ENCODE peak calls at places on chromosomes 3 and 15, in four cellular contexts. One of them, this sample, is unnamed. For H3K4me1, the result is how much of the 10 kb centered on the place peaks cover.

GRCh38 chr3:118098818-118099217 is 935.8 kb downstream of the IGSF11 start:
- DNase-seq in gastrocnemius medialis: no peak
- DNase-seq in heart left ventricle: no peak
- DNase-seq in A549: no peak
- DNase-seq in this sample: no peak

GRCh38 chr15:51848811-51849210 is 19.4 kb downstream of the TMOD3 start:
- DNase-seq in gastrocnemius medialis: no peak
- DNase-seq in heart left ventricle: no peak
- DNase-seq in A549: no peak
- DNase-seq in this sample: no peak

GRCh38 chr3:161031134-161031533 is 74.0 kb downstream of the B3GALNT1 start:
- DNase-seq in gastrocnemius medialis: no peak
- DNase-seq in heart left ventricle: no peak
- DNase-seq in A549: no peak
- DNase-seq in this sample: no peak

GRCh38 chr3:151155409-151156128 is 47.4 kb downstream of the GPR171 start:
- DNase-seq in gastrocnemius medialis: no peak
- DNase-seq in heart left ventricle: no peak
- DNase-seq in A549: no peak
- DNase-seq in this sample: no peak

GRCh38 chr3:32956750-32957570 is 5.5 kb downstream of the CCR4 start:
- DNase-seq in gastrocnemius medialis: no peak
- DNase-seq in heart left ventricle: no peak
- DNase-seq in A549: no peak
- DNase-seq in this sample: no peak

GRCh38 chr3:143433787-143434378 is 314.3 kb downstream of the CHST2 start:
- DNase-seq in gastrocnemius medialis: no peak
- DNase-seq in heart left ventricle: no peak
- DNase-seq in A549: peak
- DNase-seq in this sample: no peak

GRCh38 chr3:100600181-100601042 is 9.0 kb upstream of the ADGRG7 start:
- DNase-seq in gastrocnemius medialis: no peak
- DNase-seq in heart left ventricle: no peak
- DNase-seq in A549: peak
- DNase-seq in this sample: no peak

GRCh38 chr3:109985942-109986555 is 648.7 kb upstream of the DPPA4 start:
- DNase-seq in gastrocnemius medialis: no peak
- DNase-seq in heart left ventricle: no peak
- DNase-seq in A549: no peak
- DNase-seq in this sample: no peak

GRCh38 chr3:35184775-35185174 is 454.6 kb upstream of the ARPP21 start:
- DNase-seq in gastrocnemius medialis: no peak
- DNase-seq in heart left ventricle: no peak
- DNase-seq in A549: peak
- DNase-seq in this sample: no peak

GRCh38 chr15:83106994-83107840 is at the start of gene TM6SF1:
- DNase-seq in gastrocnemius medialis: peak
- DNase-seq in heart left ventricle: peak
- DNase-seq in A549: no peak
- DNase-seq in this sample: no peak

GRCh38 chr3:127573916-127574315 is 16.6 kb downstream of the TPRA1 start:
- DNase-seq in gastrocnemius medialis: no peak
- DNase-seq in heart left ventricle: no peak
- DNase-seq in A549: no peak
- DNase-seq in this sample: no peak

GRCh38 chr3:110811050-110811449 is 260.6 kb upstream of the NECTIN3 start:
- DNase-seq in gastrocnemius medialis: no peak
- DNase-seq in heart left ventricle: no peak
- DNase-seq in A549: no peak
- DNase-seq in this sample: no peak

GRCh38 chr3:109685084-109686079 is 348.0 kb upstream of the DPPA4 start:
- DNase-seq in gastrocnemius medialis: peak
- DNase-seq in heart left ventricle: peak
- DNase-seq in A549: peak
- DNase-seq in this sample: peak

GRCh38 chr3:189914799-189915198 is 205.9 kb downstream of the P3H2 start:
- DNase-seq in gastrocnemius medialis: no peak
- DNase-seq in heart left ventricle: no peak
- DNase-seq in A549: peak
- DNase-seq in this sample: no peak

GRCh38 chr15:49758456-49758855 is 137.6 kb downstream of the DTWD1 start:
- DNase-seq in gastrocnemius medialis: no peak
- DNase-seq in heart left ventricle: no peak
- DNase-seq in A549: no peak
- DNase-seq in this sample: no peak

GRCh38 chr3:112390783-112391641 is 58.1 kb downstream of the CD200 start:
- DNase-seq in gastrocnemius medialis: no peak
- DNase-seq in heart left ventricle: no peak
- DNase-seq in A549: no peak
- DNase-seq in this sample: peak

GRCh38 chr15:101504866-101505609 is 15.5 kb upstream of the PCSK6 start:
- DNase-seq in gastrocnemius medialis: no peak
- DNase-seq in heart left ventricle: no peak
- DNase-seq in A549: no peak
- DNase-seq in this sample: no peak

GRCh38 chr15:74392402-74392876 is 25.0 kb upstream of the CYP11A1 start:
- DNase-seq in gastrocnemius medialis: no peak
- DNase-seq in heart left ventricle: no peak
- DNase-seq in A549: no peak
- DNase-seq in this sample: no peak

GRCh38 chr3:138124689-138125420 is 7.3 kb downstream of the A4GNT start:
- DNase-seq in gastrocnemius medialis: no peak
- DNase-seq in heart left ventricle: no peak
- DNase-seq in A549: no peak
- DNase-seq in this sample: no peak

GRCh38 chr3:103181175-103181574 is 746.4 kb downstream of the ZPLD1 start:
- DNase-seq in gastrocnemius medialis: no peak
- DNase-seq in heart left ventricle: no peak
- DNase-seq in A549: no peak
- DNase-seq in this sample: no peak

GRCh38 chr3:108394563-108394962 is 98.2 kb downstream of the HHLA2 start:
- DNase-seq in gastrocnemius medialis: no peak
- DNase-seq in heart left ventricle: no peak
- DNase-seq in A549: no peak
- DNase-seq in this sample: no peak

GRCh38 chr3:63800097-63800496 is 19.0 kb upstream of the C3orf49 start:
- DNase-seq in gastrocnemius medialis: no peak
- DNase-seq in heart left ventricle: no peak
- DNase-seq in A549: no peak
- DNase-seq in this sample: no peak

GRCh38 chr15:98649996-98650870 is 1.9 kb downstream of the IGF1R start:
- DNase-seq in gastrocnemius medialis: no peak
- DNase-seq in heart left ventricle: peak
- DNase-seq in A549: peak
- DNase-seq in this sample: no peak

GRCh38 chr15:99504823-99505551 is 60.8 kb upstream of the MEF2A start:
- DNase-seq in gastrocnemius medialis: no peak
- DNase-seq in heart left ventricle: no peak
- DNase-seq in A549: no peak
- DNase-seq in this sample: no peak

GRCh38 chr15:44738340-44738984 is 2.1 kb downstream of the TRIM69 start:
- DNase-seq in gastrocnemius medialis: no peak
- DNase-seq in heart left ventricle: no peak
- DNase-seq in A549: peak
- DNase-seq in this sample: no peak

GRCh38 chr3:141276398-141276797 is 44.8 kb downstream of the PXYLP1 start:
- DNase-seq in gastrocnemius medialis: no peak
- DNase-seq in heart left ventricle: no peak
- DNase-seq in A549: no peak
- DNase-seq in this sample: peak

GRCh38 chr15:51089699-51090098 is 5.0 kb downstream of the TNFAIP8L3 start:
- DNase-seq in gastrocnemius medialis: no peak
- DNase-seq in heart left ventricle: no peak
- DNase-seq in A549: peak
- DNase-seq in this sample: no peak

GRCh38 chr15:61137139-61137792 is 91.8 kb downstream of the RORA start:
- DNase-seq in gastrocnemius medialis: no peak
- DNase-seq in heart left ventricle: no peak
- DNase-seq in A549: no peak
- DNase-seq in this sample: no peak

GRCh38 chr3:15815696-15816095 is 17.9 kb upstream of the ANKRD28 start:
- DNase-seq in gastrocnemius medialis: no peak
- DNase-seq in heart left ventricle: no peak
- DNase-seq in A549: peak
- DNase-seq in this sample: no peak

GRCh38 chr3:143832433-143832832 is 15.8 kb downstream of the SLC9A9 start:
- DNase-seq in gastrocnemius medialis: no peak
- DNase-seq in heart left ventricle: no peak
- DNase-seq in A549: no peak
- DNase-seq in this sample: no peak

GRCh38 chr3:170278632-170279031 is 56.4 kb downstream of the PRKCI start:
- DNase-seq in gastrocnemius medialis: no peak
- DNase-seq in heart left ventricle: no peak
- DNase-seq in A549: no peak
- DNase-seq in this sample: no peak

GRCh38 chr3:198071602-198072285 is 111.7 kb downstream of the LMLN start:
- DNase-seq in gastrocnemius medialis: no peak
- DNase-seq in heart left ventricle: no peak
- DNase-seq in A549: peak
- DNase-seq in this sample: no peak

GRCh38 chr3:126958638-126959085 is 24.3 kb upstream of the PLXNA1 start:
- DNase-seq in gastrocnemius medialis: no peak
- DNase-seq in heart left ventricle: no peak
- DNase-seq in A549: no peak
- DNase-seq in this sample: no peak

DNA sequence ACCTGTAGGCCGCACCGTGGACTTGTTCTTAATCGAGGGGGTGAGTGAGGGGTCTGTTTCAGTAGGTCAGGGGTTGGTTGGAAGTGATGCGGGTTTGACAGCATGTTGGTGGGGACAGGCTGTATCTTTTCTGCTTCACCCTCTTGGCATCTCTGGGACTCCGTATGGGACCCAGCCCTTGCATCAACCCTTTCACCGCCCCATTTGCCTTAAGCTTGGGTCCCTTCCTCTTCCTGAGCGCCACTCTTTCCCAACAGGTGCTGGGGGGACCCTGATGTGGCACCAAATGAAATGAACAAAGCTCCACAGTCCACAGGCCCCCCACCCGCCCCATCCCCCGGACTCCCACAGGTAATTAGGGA is 1.1 kb downstream of the EIF4G1 start:
- DNase-seq in gastrocnemius medialis: no peak
- DNase-seq in heart left ventricle: no peak
- DNase-seq in A549: no peak
- DNase-seq in this sample: no peak
- TF ChIP-seq POLR2A in gastrocnemius medialis: no peak
- TF ChIP-seq POLR2A in heart left ventricle: no peak
- TF ChIP-seq POLR2A in A549: no peak
- TF ChIP-seq POLR2A in this sample: no peak

DNA sequence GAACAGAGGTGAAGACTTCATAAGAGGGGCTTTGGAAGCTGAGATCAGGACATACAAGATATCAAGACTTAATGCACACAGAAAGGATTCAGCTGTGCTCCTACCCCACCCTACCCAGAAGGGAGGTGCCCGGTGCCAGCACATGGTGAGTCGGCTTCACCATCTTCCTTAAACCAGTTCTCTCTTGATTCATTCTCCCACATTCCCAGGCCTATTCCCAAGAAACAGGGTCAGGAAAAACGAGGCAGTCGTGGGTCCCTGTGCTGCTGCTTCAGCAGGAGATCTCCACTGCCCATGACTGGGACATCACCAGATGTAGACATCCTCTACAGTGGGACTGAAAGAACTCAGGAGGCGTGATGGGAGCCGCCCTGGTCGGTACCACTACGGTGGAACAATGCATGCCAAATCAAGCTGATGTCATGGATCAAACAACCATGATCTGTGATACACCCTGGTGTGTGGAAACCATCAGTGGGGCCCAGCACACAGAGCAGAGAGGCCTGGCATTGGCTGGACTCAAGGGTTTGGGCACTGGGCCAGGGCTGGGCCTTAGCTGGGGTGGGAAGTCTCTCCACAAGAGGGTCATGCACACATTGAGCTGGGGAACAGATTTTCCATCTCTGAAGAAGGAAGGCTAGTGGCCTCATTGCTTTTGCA is 41.9 kb downstream of the CCDC12 start:
- DNase-seq in gastrocnemius medialis: no peak
- DNase-seq in heart left ventricle: peak
- DNase-seq in A549: peak
- DNase-seq in this sample: no peak
- H3K4me3 ChIP-seq in gastrocnemius medialis: no peak
- H3K4me3 ChIP-seq in heart left ventricle: no peak
- H3K4me3 ChIP-seq in A549: peak
- H3K4me3 ChIP-seq in this sample: no peak

GRCh38 chr3:5210926-5211325 is 23.4 kb downstream of the EDEM1 start:
- DNase-seq in gastrocnemius medialis: no peak
- DNase-seq in heart left ventricle: no peak
- DNase-seq in A549: no peak
- DNase-seq in this sample: no peak

GRCh38 chr3:5214352-5214751 is 26.8 kb downstream of the EDEM1 start:
- DNase-seq in gastrocnemius medialis: no peak
- DNase-seq in heart left ventricle: no peak
- DNase-seq in A549: no peak
- DNase-seq in this sample: no peak

GRCh38 chr3:5213574-5213966 is 26.1 kb downstream of the EDEM1 start:
- DNase-seq in gastrocnemius medialis: no peak
- DNase-seq in heart left ventricle: no peak
- DNase-seq in A549: no peak
- DNase-seq in this sample: no peak

GRCh38 chr3:5217824-5218595 is 30.5 kb downstream of the EDEM1 start:
- DNase-seq in gastrocnemius medialis: no peak
- DNase-seq in heart left ventricle: no peak
- DNase-seq in A549: no peak
- DNase-seq in this sample: no peak

GRCh38 chr3:5212625-5213573 is 25.4 kb downstream of the EDEM1 start:
- DNase-seq in gastrocnemius medialis: no peak
- DNase-seq in heart left ventricle: no peak
- DNase-seq in A549: no peak
- DNase-seq in this sample: no peak
- H3K4me1 ChIP-seq in gastrocnemius medialis: under half
- H3K4me1 ChIP-seq in heart left ventricle: under half
- H3K4me1 ChIP-seq in A549: under half
- H3K4me1 ChIP-seq in this sample: under half

GRCh38 chr3:123327480-123327879 is 121.4 kb downstream of the ADCY5 start:
- DNase-seq in gastrocnemius medialis: no peak
- DNase-seq in heart left ventricle: no peak
- DNase-seq in A549: no peak
- DNase-seq in this sample: no peak
- TF ChIP-seq POLR2A in gastrocnemius medialis: no peak
- TF ChIP-seq POLR2A in heart left ventricle: no peak
- TF ChIP-seq POLR2A in A549: no peak
- TF ChIP-seq POLR2A in this sample: no peak

GRCh38 chr15:23897576-23897975 is 210.5 kb upstream of the NDN start:
- DNase-seq in gastrocnemius medialis: no peak
- DNase-seq in heart left ventricle: no peak
- DNase-seq in A549: no peak
- DNase-seq in this sample: no peak

DNA sequence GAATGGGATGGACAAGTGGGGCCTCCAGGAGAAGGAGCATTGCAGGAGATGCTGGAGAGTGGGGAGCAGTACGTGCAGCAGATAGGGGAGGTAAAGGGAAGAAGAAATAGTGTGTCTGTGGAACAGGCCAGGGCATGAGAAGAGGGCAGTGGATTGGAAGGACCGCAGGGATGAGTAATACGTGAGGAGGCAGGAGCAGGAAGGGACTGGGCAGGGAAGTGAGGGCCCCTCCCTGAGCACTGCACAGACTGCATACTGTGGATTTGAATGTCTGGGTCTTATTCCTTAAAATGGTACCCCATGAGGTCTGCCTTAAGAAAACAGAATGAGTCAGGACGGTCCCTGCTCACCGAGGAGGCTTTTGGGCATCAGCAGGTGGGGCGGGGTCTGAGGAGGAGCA is 210.0 kb upstream of the NDN start:
- DNase-seq in gastrocnemius medialis: no peak
- DNase-seq in heart left ventricle: no peak
- DNase-seq in A549: no peak
- DNase-seq in this sample: no peak
- H3K4me3 ChIP-seq in gastrocnemius medialis: no peak
- H3K4me3 ChIP-seq in heart left ventricle: no peak
- H3K4me3 ChIP-seq in A549: no peak
- H3K4me3 ChIP-seq in this sample: no peak

This sample was measured in breast epithelium.